ENCODE peak calls at places on chromosomes 5 and 9, in nine cellular contexts. L is SK-N-SH, D is GM23338, C is stomach, G is spleen, H is breast epithelium, R is endothelial cell of umbilical vein, P is GM12878, B is sigmoid colon. F is an unnamed sample. For H3K4me1, the result is how much of the 10 kb centered on the place peaks cover.

GRCh38 chr5:150137168-150137957 is 18.3 kb downstream of the PDGFRB start:
- DNase-seq in L (no peak), D (peak), C (peak), G (no peak), H (no peak), R (peak), P (no peak), B (no peak), F (no peak)

GRCh38 chr9:71853084-71853483 is 57.9 kb downstream of the ABHD17B start:
- DNase-seq in L (no peak), D (no peak), C (no peak), G (no peak), H (no peak), R (no peak), P (no peak), B (no peak), F (no peak)

GRCh38 chr9:113215142-113215541 is 5.9 kb downstream of the FKBP15 start:
- DNase-seq in L (no peak), D (no peak), C (no peak), G (no peak), H (no peak), R (peak), P (no peak), B (no peak), F (no peak)

GRCh38 chr9:70411141-70411929 is 3.1 kb downstream of the KLF9 start:
- DNase-seq in L (no peak), D (no peak), C (peak), G (peak), H (peak), R (peak), P (no peak), B (peak), F (peak)

GRCh38 chr5:135426102-135427082 is 20.8 kb downstream of the DCANP1 start:
- DNase-seq in L (peak), D (peak), C (no peak), G (no peak), H (no peak), R (peak), P (peak), B (no peak), F (no peak)

GRCh38 chr9:117672397-117672796 is 31.8 kb upstream of the TLR4 start:
- DNase-seq in L (no peak), D (no peak), C (no peak), G (no peak), H (no peak), R (no peak), P (no peak), B (no peak), F (no peak)

GRCh38 chr5:68343421-68343826 is 127.9 kb downstream of the PIK3R1 start:
- DNase-seq in L (no peak), D (no peak), C (peak), G (no peak), H (peak), R (peak), P (peak), B (peak), F (no peak)

GRCh38 chr5:129110742-129111141 is 16.2 kb downstream of the ISOC1 start:
- DNase-seq in L (no peak), D (no peak), C (no peak), G (no peak), H (no peak), R (no peak), P (no peak), B (no peak), F (no peak)

GRCh38 chr9:15299374-15299939 is 7.6 kb downstream of the TTC39B start:
- DNase-seq in L (no peak), D (no peak), C (no peak), G (peak), H (no peak), R (no peak), P (peak), B (no peak), F (no peak)

GRCh38 chr5:173759696-173760095 is 128.5 kb upstream of the CPEB4 start:
- DNase-seq in L (no peak), D (no peak), C (no peak), G (no peak), H (no peak), R (no peak), P (no peak), B (no peak), F (no peak)

GRCh38 chr5:65163698-65164097 is 318.0 kb downstream of the ADAMTS6 start:
- DNase-seq in L (no peak), D (no peak), C (no peak), G (no peak), H (no peak), R (no peak), P (no peak), B (no peak), F (no peak)

GRCh38 chr9:27368317-27368985 is 71.5 kb upstream of the EQTN start:
- DNase-seq in L (no peak), D (no peak), C (no peak), G (no peak), H (no peak), R (no peak), P (no peak), B (no peak), F (no peak)

GRCh38 chr5:143161893-143162520 is 241.5 kb downstream of the NR3C1 start:
- DNase-seq in L (no peak), D (no peak), C (peak), G (no peak), H (no peak), R (no peak), P (no peak), B (peak), F (no peak)

GRCh38 chr9:111198936-111199335 is 131.1 kb downstream of the OR2K2 start:
- DNase-seq in L (no peak), D (no peak), C (no peak), G (no peak), H (no peak), R (no peak), P (no peak), B (no peak), F (no peak)

GRCh38 chr5:133290669-133291235 is 238.9 kb downstream of the HSPA4 start:
- DNase-seq in L (no peak), D (no peak), C (no peak), G (no peak), H (no peak), R (no peak), P (no peak), B (no peak), F (no peak)

GRCh38 chr5:58462154-58462553 is 2.3 kb upstream of the PLK2 start:
- DNase-seq in L (peak), D (peak), C (no peak), G (no peak), H (no peak), R (peak), P (no peak), B (no peak), F (no peak)

GRCh38 chr5:120567066-120567465 is 103.0 kb downstream of the PRR16 start:
- DNase-seq in L (no peak), D (no peak), C (no peak), G (no peak), H (no peak), R (no peak), P (no peak), B (no peak), F (no peak)

GRCh38 chr5:166961028-166961427 is 1330.4 kb upstream of the WWC1 start:
- DNase-seq in L (peak), D (peak), C (no peak), G (no peak), H (no peak), R (no peak), P (no peak), B (no peak), F (no peak)

GRCh38 chr5:102664946-102665345 is 90.2 kb upstream of the PAM start:
- DNase-seq in L (no peak), D (no peak), C (no peak), G (no peak), H (no peak), R (no peak), P (no peak), B (no peak), F (no peak)

GRCh38 chr9:128987800-128988199 is 40.3 kb downstream of the NUP188 start:
- DNase-seq in L (no peak), D (no peak), C (no peak), G (no peak), H (no peak), R (no peak), P (no peak), B (no peak), F (no peak)

GRCh38 chr9:137194909-137195308 is 5.6 kb downstream of the TPRN start:
- DNase-seq in L (no peak), D (no peak), C (peak), G (no peak), H (no peak), R (no peak), P (no peak), B (no peak), F (no peak)

DNA sequence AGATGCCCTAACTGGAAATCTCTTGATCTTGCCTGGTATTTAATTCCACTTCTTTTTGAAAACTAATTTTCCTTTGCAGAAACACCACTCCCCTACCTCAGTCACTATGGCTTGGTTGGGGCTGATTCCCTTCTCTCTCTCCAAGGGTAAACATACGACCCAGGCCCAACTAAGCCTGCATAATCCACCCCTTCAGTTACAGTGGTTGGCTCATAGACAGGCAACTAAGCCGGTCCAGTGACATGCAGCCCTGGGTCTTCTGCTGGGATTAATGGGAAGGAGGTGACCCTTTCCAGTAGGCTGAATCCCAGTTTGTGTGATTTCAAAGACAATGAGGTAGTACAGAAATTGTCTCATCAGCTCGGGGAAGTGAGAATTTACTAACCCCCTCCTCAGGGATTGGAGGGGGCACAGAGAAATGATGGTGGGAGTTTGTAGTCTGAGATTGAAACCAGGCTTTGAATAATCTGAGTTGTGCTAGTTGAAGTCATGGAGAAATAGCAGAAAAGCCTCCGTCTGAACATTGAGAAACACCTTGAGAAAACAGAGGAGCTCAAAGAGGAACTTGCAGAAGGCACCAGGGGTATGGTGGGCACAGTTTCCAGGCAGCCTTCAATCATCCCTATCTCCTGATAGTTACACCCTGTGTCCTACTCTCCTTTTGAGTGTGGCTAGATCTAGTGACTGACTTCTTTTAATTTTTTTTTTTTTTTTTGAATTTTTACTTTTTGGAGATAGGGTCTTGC is 148.9 kb downstream of the GCNT1 start:
- DNase-seq in L (no peak), D (no peak), C (no peak), G (no peak), H (no peak), R (no peak), P (no peak), B (no peak), F (no peak)
- H3K4me1 ChIP-seq in L (under half), D (under half), C (under half), G (under half), H (under half), R (under half), P (under half), B (under half), F (under half)

DNA sequence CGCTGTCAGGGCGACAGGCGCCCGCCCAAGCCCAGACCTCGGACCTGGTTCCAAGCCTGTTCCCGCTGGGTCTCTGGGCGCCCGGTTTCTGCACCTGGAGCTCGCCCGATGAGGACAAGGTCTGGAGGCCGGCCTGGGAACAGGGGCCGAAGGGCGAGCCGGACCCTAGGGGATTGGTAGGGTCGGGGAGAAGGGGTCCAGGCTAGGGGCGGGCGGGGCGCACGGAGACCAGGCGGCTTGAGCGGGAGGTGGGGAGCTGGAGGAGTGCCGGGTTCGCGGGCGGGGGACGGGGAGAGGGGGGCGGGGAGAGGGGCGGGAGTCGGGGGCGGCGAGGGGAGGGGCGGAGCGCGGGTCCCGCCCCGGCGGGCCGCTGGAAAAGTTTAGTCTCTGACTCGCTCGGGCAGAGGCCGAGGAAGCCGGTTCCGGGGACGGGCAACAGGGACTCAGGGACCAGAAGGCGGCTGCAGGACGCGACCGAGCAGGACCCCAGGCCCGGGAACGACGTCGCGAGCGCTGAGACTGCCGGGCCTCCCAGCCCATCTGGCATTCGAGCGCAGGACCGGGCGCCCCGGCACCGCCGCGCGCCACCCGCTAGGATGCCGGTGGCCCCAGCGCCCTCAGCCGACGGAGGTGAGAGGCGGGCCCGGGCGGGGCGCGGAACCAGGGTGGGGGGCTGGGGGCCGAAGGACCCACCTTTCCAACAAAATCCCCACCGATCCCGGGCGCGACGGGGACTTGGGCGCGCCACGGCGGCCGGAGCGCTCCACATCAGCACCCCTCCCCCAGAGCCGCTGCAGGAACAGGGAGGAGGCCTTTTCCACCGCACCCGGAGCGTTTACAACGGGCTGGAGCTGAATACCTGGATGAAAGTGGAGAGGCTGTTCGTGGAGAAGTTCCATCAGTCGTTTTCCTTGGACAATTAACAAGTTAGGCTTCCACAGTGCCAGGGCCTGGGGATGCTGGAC is at the start of gene S1PR3:
- DNase-seq in L (peak), D (peak), C (peak), G (peak), H (no peak), R (peak), P (no peak), B (peak), F (no peak)
- TF ChIP-seq POLR2AphosphoS5 in L (peak), D (peak), C (peak), G (peak), H (no peak), R (peak), P (no peak), B (peak), F (peak)

GRCh38 chr9:91833878-91834255 is 116.2 kb downstream of the ROR2 start:
- DNase-seq in L (no peak), D (no peak), C (no peak), G (peak), H (no peak), R (no peak), P (no peak), B (no peak), F (no peak)
- H3K4me1 ChIP-seq in L (under half), D (under half), C (under half), G (under half), H (under half), R (under half), P (under half), B (half or more), F (half or more)

GRCh38 chr5:119373449-119373858 is 17.6 kb downstream of the TNFAIP8 start:
- DNase-seq in L (no peak), D (no peak), C (no peak), G (no peak), H (no peak), R (no peak), P (peak), B (no peak), F (no peak)
- TF ChIP-seq POLR2AphosphoS5 in L (no peak), D (no peak), C (no peak), G (no peak), H (no peak), R (no peak), P (peak), B (no peak), F (no peak)

F was measured in esophagus muscularis mucosa.